ENCODE peak calls at places on chromosome 18, in five cellular contexts. Q, S, Z, M and H are unnamed samples.

GRCh38 chr18:3611313-3612038 is 161.5 kb downstream of the TGIF1 start:
- DNase-seq in Q (no peak), S (no peak), Z (no peak), M (no peak), H (no peak)

GRCh38 chr18:49170145-49170544 is 219.4 kb upstream of the SMAD7 start:
- DNase-seq in Q (no peak), S (no peak), Z (no peak), M (no peak), H (no peak)

GRCh38 chr18:34115409-34116081 is 109.2 kb downstream of the NOL4 start:
- DNase-seq in Q (no peak), S (no peak), Z (no peak), M (no peak), H (no peak)

GRCh38 chr18:55318864-55319516 is 269.0 kb downstream of the TCF4 start:
- DNase-seq in Q (no peak), S (no peak), Z (no peak), M (no peak), H (no peak)

GRCh38 chr18:70172225-70172624 is 33.3 kb downstream of the RTTN start:
- DNase-seq in Q (no peak), S (no peak), Z (no peak), M (no peak), H (no peak)

GRCh38 chr18:3481696-3482210 is 31.8 kb downstream of the TGIF1 start:
- DNase-seq in Q (no peak), S (no peak), Z (peak), M (no peak), H (no peak)

GRCh38 chr18:51195086-51195601 is 2.3 kb downstream of the MEX3C start:
- DNase-seq in Q (no peak), S (no peak), Z (no peak), M (no peak), H (no peak)

GRCh38 chr18:22159014-22159413 is 10.4 kb upstream of the GATA6 start:
- DNase-seq in Q (no peak), S (no peak), Z (no peak), M (no peak), H (no peak)

GRCh38 chr18:79786781-79787526 is 10.8 kb upstream of the KCNG2 start:
- DNase-seq in Q (no peak), S (no peak), Z (no peak), M (no peak), H (no peak)